ENCODE peak calls at places on chromosomes 4 and X, in nine cellular contexts. F is lower lobe of right lung, E is MM.1S, A is heart left ventricle, V is glutamatergic neuron, D is H9, K is neural progenitor cell, J is AG04450, R is SK-N-SH. P is an unnamed sample.
A peak's percentile ranks its signal among the peaks of the same experiment; 100 is the strongest.

GRCh38 chrX:97367149-97367548 is 483.4 kb downstream of the RPA4 start:
- DNase-seq in A (no peak), F (no peak), D (no peak), V (no peak), E (no peak), R (no peak), J (peak; percentile 8), K (no peak), P (no peak)

GRCh38 chrX:22950278-22951266 is 49.2 kb upstream of the DDX53 start:
- DNase-seq in V (no peak), D (no peak), A (no peak), E (no peak), K (no peak), R (no peak), F (no peak), J (peak; percentile 57), P (no peak)

GRCh38 chr4:184416913-184417734 is 57.2 kb downstream of the IRF2 start:
- DNase-seq in D (no peak), F (no peak), R (no peak), E (peak; percentile 87), J (no peak), V (no peak), A (no peak), K (no peak), P (no peak)

GRCh38 chr4:150055467-150055866 is 22.8 kb upstream of the DCLK2 start:
- DNase-seq in A (no peak), J (no peak), K (no peak), R (no peak), E (no peak), V (no peak), D (no peak), F (no peak), P (no peak)

GRCh38 chr4:75920327-75920726 is 18.1 kb upstream of the PPEF2 start:
- DNase-seq in E (no peak), A (no peak), D (no peak), V (no peak), F (no peak), K (no peak), R (no peak), J (no peak), P (no peak)

GRCh38 chrX:15404712-15405111 is 20.5 kb upstream of the VEGFD start:
- DNase-seq in V (peak; percentile 7), D (no peak), J (no peak), A (peak; percentile 70), F (no peak), E (no peak), K (no peak), R (peak; percentile 43), P (no peak)

GRCh38 chr4:168584321-168584771 is 87.5 kb downstream of the PALLD start:
- DNase-seq in V (no peak), D (no peak), K (no peak), R (no peak), E (no peak), J (no peak), F (no peak), A (no peak), P (no peak)

GRCh38 chrX:69556094-69557011 is 52.2 kb downstream of the NALF2 start:
- DNase-seq in F (no peak), K (no peak), R (no peak), D (peak; percentile 88), A (no peak), E (no peak), J (no peak), V (no peak), P (no peak)

GRCh38 chrX:70012756-70013155 is 37.0 kb downstream of the AWAT2 start:
- DNase-seq in R (no peak), K (no peak), J (no peak), D (no peak), V (no peak), E (no peak), A (no peak), F (no peak), P (no peak)

GRCh38 chr4:94578195-94578594 is 126.5 kb downstream of the PDLIM5 start:
- DNase-seq in F (no peak), E (no peak), R (no peak), V (no peak), J (no peak), K (no peak), D (no peak), A (no peak), P (no peak)

GRCh38 chr4:2074588-2074987 is 15.5 kb downstream of the NAT8L start:
- DNase-seq in J (no peak), K (no peak), E (no peak), D (peak; percentile 14), F (no peak), R (no peak), A (peak; percentile 9), V (peak; percentile 13), P (no peak)

GRCh38 chrX:41952102-41952501 is 28.7 kb upstream of the CASK start:
- DNase-seq in V (no peak), J (no peak), E (peak; percentile 10), F (no peak), D (no peak), K (no peak), R (no peak), A (no peak), P (no peak)

GRCh38 chr4:77025643-77026321 is 50.0 kb downstream of the CCNI start:
- DNase-seq in D (no peak), F (no peak), J (no peak), V (no peak), R (no peak), K (no peak), E (no peak), A (no peak), P (no peak)

DNA sequence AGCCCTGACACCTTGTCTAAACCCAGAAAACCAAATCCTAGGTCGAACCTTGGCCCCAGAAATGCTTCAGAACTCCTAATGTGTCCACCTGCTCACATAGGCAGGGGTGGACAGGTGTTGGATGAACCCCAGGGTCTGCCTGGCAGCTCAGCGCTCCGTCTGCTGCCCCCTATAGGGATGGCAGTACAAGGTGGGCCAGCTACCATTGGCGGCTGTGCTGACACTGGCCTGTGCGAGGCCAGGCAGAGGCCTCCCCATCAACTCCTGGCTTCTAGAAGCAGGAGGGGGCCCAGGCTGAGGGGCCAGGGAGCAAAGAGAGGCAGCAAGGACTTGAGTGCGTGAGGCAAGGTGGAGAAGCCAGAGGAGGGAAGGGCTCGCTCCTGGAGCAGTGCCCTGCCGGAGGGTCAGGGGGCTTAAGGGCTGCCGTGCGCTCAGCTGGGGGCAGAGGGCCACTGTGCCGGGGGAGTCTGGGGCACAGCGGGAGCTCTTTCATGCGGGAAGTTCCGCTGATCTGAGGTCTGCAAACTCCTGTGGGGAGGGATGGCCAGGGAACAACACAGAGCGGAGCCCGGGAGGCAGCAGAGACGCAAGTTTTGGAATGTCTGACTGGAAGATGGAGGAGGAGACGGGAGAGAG is 20.6 kb downstream of the CCNQ start:
- DNase-seq in K (peak; percentile 51), D (peak; percentile 64), J (no peak), V (no peak), A (no peak), R (no peak), E (no peak), F (no peak), P (no peak)
- TF ChIP-seq CTCF in K (peak; percentile 47), D (peak; percentile 55), J (no peak), V (no peak), A (no peak), R (peak; percentile 14), E (no peak), F (no peak), P (no peak)

GRCh38 chr4:88591787-88592599 is at the start of gene HERC3:
- DNase-seq in D (peak; percentile 90), E (peak; percentile 88), A (peak; percentile 94), K (peak; percentile 95), J (peak; percentile 20), V (peak; percentile 95), R (peak; percentile 97), F (peak; percentile 94), P (peak; percentile 83)
- TF ChIP-seq CTCF in D (no peak), E (no peak), A (no peak), K (peak; percentile 8), J (no peak), V (no peak), R (no peak), F (peak; percentile 29), P (no peak)

DNA sequence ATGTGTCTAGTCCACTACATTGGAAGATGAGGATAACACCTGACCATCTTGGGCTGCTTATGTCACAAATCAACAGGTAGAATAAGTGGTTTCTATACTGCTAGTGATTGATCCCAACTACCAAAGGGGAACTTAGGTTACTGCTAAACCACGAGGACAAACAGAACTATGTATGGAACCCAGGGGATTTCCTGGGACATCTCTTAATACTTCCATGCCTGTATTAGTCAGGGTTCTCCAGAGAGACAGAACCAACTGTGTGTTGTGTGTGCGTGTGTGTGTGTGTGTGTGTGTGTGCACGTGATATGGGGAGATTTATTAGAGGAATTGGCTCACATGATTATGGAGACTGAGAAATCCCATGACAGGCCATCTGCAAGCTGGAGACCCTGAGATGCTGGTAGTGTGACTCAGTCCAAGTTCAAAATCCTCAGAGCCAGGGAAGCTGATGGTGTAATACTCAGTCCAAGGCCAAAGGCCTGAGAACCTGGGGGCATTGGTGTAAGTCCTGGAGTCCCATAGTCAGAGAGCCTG is 16.2 kb upstream of the AFF1 start:
- DNase-seq in K (no peak), R (no peak), J (no peak), E (no peak), F (no peak), V (no peak), A (no peak), D (no peak), P (no peak)
- TF ChIP-seq CTCF in K (no peak), R (no peak), J (no peak), E (no peak), F (no peak), V (no peak), A (no peak), D (no peak), P (no peak)

GRCh38 chr4:38728651-38729141 is 54.1 kb downstream of the TLR10 start:
- DNase-seq in F (peak; percentile 78), R (no peak), J (no peak), A (no peak), D (peak; percentile 54), V (no peak), K (no peak), E (no peak), P (no peak)
- TF ChIP-seq CTCF in F (peak; percentile 10), R (no peak), J (no peak), A (no peak), D (peak; percentile 57), V (no peak), K (peak; percentile 19), E (no peak), P (no peak)

GRCh38 chr4:82268050-82268825 is 105.6 kb downstream of the HNRNPD start:
- DNase-seq in D (peak; percentile 70), K (peak; percentile 80), J (peak; percentile 13), V (peak; percentile 50), R (peak; percentile 57), E (peak; percentile 54), F (peak; percentile 55), A (peak; percentile 37), P (no peak)
- TF ChIP-seq CTCF in D (peak; percentile 89), K (peak; percentile 89), J (peak; percentile 84), V (peak; percentile 48), R (peak; percentile 73), E (peak; percentile 85), F (peak; percentile 79), A (peak; percentile 63), P (peak; percentile 44)